ENCODE peak calls at places on chromosomes 4 and X, in ten cellular contexts. One of them, this sample, is unnamed.

GRCh38 chrX:106684207-106684606 is 42.3 kb upstream of the RNF128 start:
- DNase-seq in activated B cell treated with CpG ODN at 0.5 μM for 24 hours: no peak
- DNase-seq in aorta: no peak
- DNase-seq in EH: no peak
- DNase-seq in upper lobe of left lung: no peak
- DNase-seq in EL: no peak
- DNase-seq in germinal center: no peak
- DNase-seq in GM04504: no peak
- DNase-seq in MCF 10A: peak
- DNase-seq in NCI-H2081: no peak
- DNase-seq in this sample: no peak

GRCh38 chr4:11889099-11889498 is 460.4 kb upstream of the HS3ST1 start:
- DNase-seq in activated B cell treated with CpG ODN at 0.5 μM for 24 hours: no peak
- DNase-seq in aorta: no peak
- DNase-seq in EH: no peak
- DNase-seq in upper lobe of left lung: no peak
- DNase-seq in EL: no peak
- DNase-seq in germinal center: no peak
- DNase-seq in GM04504: no peak
- DNase-seq in MCF 10A: no peak
- DNase-seq in NCI-H2081: no peak
- DNase-seq in this sample: no peak

GRCh38 chr4:38209654-38210053 is 249.5 kb downstream of the PTTG2 start:
- DNase-seq in activated B cell treated with CpG ODN at 0.5 μM for 24 hours: no peak
- DNase-seq in aorta: no peak
- DNase-seq in EH: no peak
- DNase-seq in upper lobe of left lung: no peak
- DNase-seq in EL: no peak
- DNase-seq in germinal center: no peak
- DNase-seq in GM04504: no peak
- DNase-seq in MCF 10A: no peak
- DNase-seq in NCI-H2081: no peak
- DNase-seq in this sample: no peak

GRCh38 chr4:7435411-7436095 is 823 bp upstream of the PSAPL1 start:
- DNase-seq in activated B cell treated with CpG ODN at 0.5 μM for 24 hours: no peak
- DNase-seq in aorta: peak
- DNase-seq in EH: no peak
- DNase-seq in upper lobe of left lung: no peak
- DNase-seq in EL: no peak
- DNase-seq in germinal center: no peak
- DNase-seq in GM04504: no peak
- DNase-seq in MCF 10A: no peak
- DNase-seq in NCI-H2081: no peak
- DNase-seq in this sample: no peak

GRCh38 chr4:169116270-169116901 is 106.3 kb upstream of the CBR4 start:
- DNase-seq in activated B cell treated with CpG ODN at 0.5 μM for 24 hours: no peak
- DNase-seq in aorta: no peak
- DNase-seq in EH: peak
- DNase-seq in upper lobe of left lung: peak
- DNase-seq in EL: peak
- DNase-seq in germinal center: no peak
- DNase-seq in GM04504: no peak
- DNase-seq in MCF 10A: no peak
- DNase-seq in NCI-H2081: no peak
- DNase-seq in this sample: no peak

GRCh38 chrX:100745806-100746537 is 14.1 kb upstream of the SYTL4 start:
- DNase-seq in activated B cell treated with CpG ODN at 0.5 μM for 24 hours: no peak
- DNase-seq in aorta: no peak
- DNase-seq in EH: peak
- DNase-seq in upper lobe of left lung: no peak
- DNase-seq in EL: no peak
- DNase-seq in germinal center: no peak
- DNase-seq in GM04504: no peak
- DNase-seq in MCF 10A: no peak
- DNase-seq in NCI-H2081: no peak
- DNase-seq in this sample: no peak

GRCh38 chr4:26192921-26193894 is 127.6 kb upstream of the RBPJ start:
- DNase-seq in activated B cell treated with CpG ODN at 0.5 μM for 24 hours: no peak
- DNase-seq in aorta: no peak
- DNase-seq in EH: no peak
- DNase-seq in upper lobe of left lung: no peak
- DNase-seq in EL: no peak
- DNase-seq in germinal center: no peak
- DNase-seq in GM04504: no peak
- DNase-seq in MCF 10A: no peak
- DNase-seq in NCI-H2081: no peak
- DNase-seq in this sample: no peak

GRCh38 chrX:13346646-13347045 is 26.8 kb upstream of the ATXN3L start:
- DNase-seq in activated B cell treated with CpG ODN at 0.5 μM for 24 hours: no peak
- DNase-seq in aorta: no peak
- DNase-seq in EH: no peak
- DNase-seq in upper lobe of left lung: no peak
- DNase-seq in EL: no peak
- DNase-seq in germinal center: no peak
- DNase-seq in GM04504: no peak
- DNase-seq in MCF 10A: no peak
- DNase-seq in NCI-H2081: peak
- DNase-seq in this sample: no peak

GRCh38 chrX:39667191-39667590 is 430.6 kb downstream of the BCOR start:
- DNase-seq in activated B cell treated with CpG ODN at 0.5 μM for 24 hours: no peak
- DNase-seq in aorta: no peak
- DNase-seq in EH: peak
- DNase-seq in upper lobe of left lung: no peak
- DNase-seq in EL: no peak
- DNase-seq in germinal center: no peak
- DNase-seq in GM04504: no peak
- DNase-seq in MCF 10A: no peak
- DNase-seq in NCI-H2081: no peak
- DNase-seq in this sample: no peak

GRCh38 chr4:173807347-173807746 is 277.3 kb upstream of the HAND2 start:
- DNase-seq in activated B cell treated with CpG ODN at 0.5 μM for 24 hours: no peak
- DNase-seq in aorta: no peak
- DNase-seq in EH: no peak
- DNase-seq in upper lobe of left lung: no peak
- DNase-seq in EL: no peak
- DNase-seq in germinal center: no peak
- DNase-seq in GM04504: peak
- DNase-seq in MCF 10A: no peak
- DNase-seq in NCI-H2081: no peak
- DNase-seq in this sample: peak

GRCh38 chr4:82797048-82797590 is 1.5 kb downstream of the SCD5 start:
- DNase-seq in activated B cell treated with CpG ODN at 0.5 μM for 24 hours: no peak
- DNase-seq in aorta: no peak
- DNase-seq in EH: peak
- DNase-seq in upper lobe of left lung: no peak
- DNase-seq in EL: peak
- DNase-seq in germinal center: no peak
- DNase-seq in GM04504: no peak
- DNase-seq in MCF 10A: peak
- DNase-seq in NCI-H2081: no peak
- DNase-seq in this sample: no peak

GRCh38 chr4:94461506-94461905 is 9.8 kb downstream of the PDLIM5 start:
- DNase-seq in activated B cell treated with CpG ODN at 0.5 μM for 24 hours: no peak
- DNase-seq in aorta: no peak
- DNase-seq in EH: no peak
- DNase-seq in upper lobe of left lung: no peak
- DNase-seq in EL: no peak
- DNase-seq in germinal center: no peak
- DNase-seq in GM04504: no peak
- DNase-seq in MCF 10A: no peak
- DNase-seq in NCI-H2081: no peak
- DNase-seq in this sample: no peak

GRCh38 chrX:26914232-26914631 is 548.9 kb downstream of the PPP4R3C start:
- DNase-seq in activated B cell treated with CpG ODN at 0.5 μM for 24 hours: no peak
- DNase-seq in aorta: no peak
- DNase-seq in EH: no peak
- DNase-seq in upper lobe of left lung: no peak
- DNase-seq in EL: no peak
- DNase-seq in germinal center: no peak
- DNase-seq in GM04504: no peak
- DNase-seq in MCF 10A: no peak
- DNase-seq in NCI-H2081: no peak
- DNase-seq in this sample: no peak

GRCh38 chr4:52554606-52555355 is 104.3 kb downstream of the USP46 start:
- DNase-seq in activated B cell treated with CpG ODN at 0.5 μM for 24 hours: no peak
- DNase-seq in aorta: no peak
- DNase-seq in EH: peak
- DNase-seq in upper lobe of left lung: no peak
- DNase-seq in EL: no peak
- DNase-seq in germinal center: no peak
- DNase-seq in GM04504: no peak
- DNase-seq in MCF 10A: no peak
- DNase-seq in NCI-H2081: no peak
- DNase-seq in this sample: no peak

GRCh38 chr4:159358226-159358625 is 255.3 kb downstream of the RAPGEF2 start:
- DNase-seq in activated B cell treated with CpG ODN at 0.5 μM for 24 hours: no peak
- DNase-seq in aorta: no peak
- DNase-seq in EH: peak
- DNase-seq in upper lobe of left lung: no peak
- DNase-seq in EL: peak
- DNase-seq in germinal center: no peak
- DNase-seq in GM04504: peak
- DNase-seq in MCF 10A: no peak
- DNase-seq in NCI-H2081: no peak
- DNase-seq in this sample: peak

GRCh38 chr4:81198151-81198550 is 16.9 kb downstream of the PRKG2 start:
- DNase-seq in activated B cell treated with CpG ODN at 0.5 μM for 24 hours: no peak
- DNase-seq in aorta: no peak
- DNase-seq in EH: no peak
- DNase-seq in upper lobe of left lung: no peak
- DNase-seq in EL: no peak
- DNase-seq in germinal center: no peak
- DNase-seq in GM04504: no peak
- DNase-seq in MCF 10A: peak
- DNase-seq in NCI-H2081: peak
- DNase-seq in this sample: no peak

GRCh38 chr4:18689308-18689915 is 667.9 kb upstream of the LCORL start:
- DNase-seq in activated B cell treated with CpG ODN at 0.5 μM for 24 hours: no peak
- DNase-seq in aorta: no peak
- DNase-seq in EH: peak
- DNase-seq in upper lobe of left lung: no peak
- DNase-seq in EL: peak
- DNase-seq in germinal center: peak
- DNase-seq in GM04504: peak
- DNase-seq in MCF 10A: peak
- DNase-seq in NCI-H2081: peak
- DNase-seq in this sample: peak

GRCh38 chrX:24553016-24553415 is 87.9 kb downstream of the PDK3 start:
- DNase-seq in activated B cell treated with CpG ODN at 0.5 μM for 24 hours: no peak
- DNase-seq in aorta: no peak
- DNase-seq in EH: no peak
- DNase-seq in upper lobe of left lung: no peak
- DNase-seq in EL: no peak
- DNase-seq in germinal center: no peak
- DNase-seq in GM04504: no peak
- DNase-seq in MCF 10A: no peak
- DNase-seq in NCI-H2081: no peak
- DNase-seq in this sample: no peak

GRCh38 chr4:12583286-12583685 is 900.9 kb downstream of the RAB28 start:
- DNase-seq in activated B cell treated with CpG ODN at 0.5 μM for 24 hours: no peak
- DNase-seq in aorta: no peak
- DNase-seq in EH: no peak
- DNase-seq in upper lobe of left lung: no peak
- DNase-seq in EL: no peak
- DNase-seq in germinal center: no peak
- DNase-seq in GM04504: no peak
- DNase-seq in MCF 10A: peak
- DNase-seq in NCI-H2081: no peak
- DNase-seq in this sample: no peak

GRCh38 chrX:101449279-101449678 is 36.0 kb upstream of the ARMCX4 start:
- DNase-seq in activated B cell treated with CpG ODN at 0.5 μM for 24 hours: no peak
- DNase-seq in aorta: no peak
- DNase-seq in EH: no peak
- DNase-seq in upper lobe of left lung: no peak
- DNase-seq in EL: no peak
- DNase-seq in germinal center: no peak
- DNase-seq in GM04504: no peak
- DNase-seq in MCF 10A: no peak
- DNase-seq in NCI-H2081: no peak
- DNase-seq in this sample: no peak

GRCh38 chr4:136864580-136865185 is 667.6 kb downstream of the PCDH18 start:
- DNase-seq in activated B cell treated with CpG ODN at 0.5 μM for 24 hours: no peak
- DNase-seq in aorta: no peak
- DNase-seq in EH: peak
- DNase-seq in upper lobe of left lung: no peak
- DNase-seq in EL: peak
- DNase-seq in germinal center: no peak
- DNase-seq in GM04504: peak
- DNase-seq in MCF 10A: peak
- DNase-seq in NCI-H2081: peak
- DNase-seq in this sample: peak